ENCODE peak calls at places on chromosomes 4 and X, in five cellular contexts. M, P, O, D and T are unnamed samples.

GRCh38 chr4:122796801-122797404 is 29.7 kb upstream of the FGF2 start:
- DNase-seq in P (no peak), O (no peak), D (no peak), M (no peak), T (no peak)

GRCh38 chrX:55488268-55488558 is 1.4 kb downstream of the USP51 start:
- DNase-seq in M (no peak), D (peak), P (no peak), O (no peak), T (no peak)

GRCh38 chr4:78710536-78710935 is 65.6 kb upstream of the BMP2K start:
- DNase-seq in D (no peak), O (no peak), P (no peak), M (no peak), T (peak)

GRCh38 chr4:37628977-37629609 is 57.1 kb downstream of the RELL1 start:
- DNase-seq in M (peak), D (peak), P (no peak), O (no peak), T (peak)

GRCh38 chr4:152021788-152022438 is 261.1 kb upstream of the GATB start:
- DNase-seq in P (no peak), M (no peak), O (no peak), D (no peak), T (no peak)

GRCh38 chrX:8235026-8235425 is 64.0 kb upstream of the VCX2 start:
- DNase-seq in P (no peak), D (no peak), O (no peak), M (no peak), T (no peak)

GRCh38 chr4:167232805-167233522 is 1.3 kb downstream of the SPOCK3 start:
- DNase-seq in M (no peak), P (no peak), O (no peak), D (no peak), T (no peak)

GRCh38 chr4:155796031-155796430 is 37.2 kb downstream of the GUCY1B1 start:
- DNase-seq in M (no peak), O (no peak), P (no peak), D (no peak), T (peak)

GRCh38 chrX:114626323-114626722 is 42.4 kb downstream of the HTR2C start:
- DNase-seq in O (no peak), M (no peak), P (no peak), D (peak), T (no peak)

GRCh38 chr4:170674176-170674575 is 584.4 kb upstream of the AADAT start:
- DNase-seq in M (no peak), D (no peak), P (no peak), O (no peak), T (no peak)

GRCh38 chr4:40121515-40121914 is 64.9 kb downstream of the N4BP2 start:
- DNase-seq in D (peak), M (no peak), P (no peak), O (no peak), T (peak)

GRCh38 chr4:120918788-120919187 is 3.7 kb downstream of the PRDM5 start:
- DNase-seq in D (no peak), O (no peak), P (peak), M (no peak), T (no peak)

GRCh38 chr4:138062929-138063328 is 179.2 kb downstream of the SLC7A11 start:
- DNase-seq in P (no peak), M (no peak), D (peak), O (no peak), T (no peak)

GRCh38 chr4:185143596-185143969 is 517 bp downstream of the SLC25A4 start:
- DNase-seq in D (peak), M (peak), O (no peak), P (peak), T (no peak)

GRCh38 chr4:149713031-149713430 is 102.6 kb downstream of the IQCM start:
- DNase-seq in D (no peak), M (no peak), P (no peak), O (no peak), T (no peak)

GRCh38 chr4:73446336-73446938 is 10.4 kb downstream of the AFP start:
- DNase-seq in M (no peak), P (no peak), D (peak), O (peak), T (peak)

GRCh38 chrX:43973249-43973672 is at the start of gene NDP:
- DNase-seq in O (no peak), M (no peak), P (no peak), D (peak), T (no peak)

GRCh38 chr4:3257125-3257690 is 8.2 kb downstream of the MSANTD1 start:
- DNase-seq in P (peak), M (no peak), D (no peak), O (peak), T (no peak)

GRCh38 chrX:153635788-153636668 is 11.0 kb upstream of the DUSP9 start:
- DNase-seq in O (no peak), M (no peak), P (no peak), D (peak), T (no peak)

GRCh38 chrX:150766351-150767044 is 73.3 kb downstream of the MTMR1 start:
- DNase-seq in P (no peak), M (no peak), D (no peak), O (no peak), T (no peak)

GRCh38 chrX:40809210-40809609 is 73.9 kb upstream of the MED14 start:
- DNase-seq in P (no peak), M (no peak), D (no peak), O (no peak), T (no peak)

GRCh38 chr4:132227349-132228165 is 921.5 kb upstream of the PCDH10 start:
- DNase-seq in D (peak), P (no peak), M (no peak), O (no peak), T (peak)

GRCh38 chr4:152983774-152984411 is 47.8 kb downstream of the FHDC1 start:
- DNase-seq in P (no peak), D (no peak), M (no peak), O (no peak), T (no peak)

GRCh38 chr4:15912961-15913630 is 25.4 kb downstream of the FGFBP1 start:
- DNase-seq in D (no peak), M (no peak), P (no peak), O (no peak), T (no peak)

GRCh38 chrX:49263631-49264030 is 879 bp downstream of the FOXP3 start:
- DNase-seq in D (no peak), P (no peak), O (no peak), M (no peak), T (no peak)

GRCh38 chr4:129455462-129455861 is 359.5 kb downstream of the C4orf33 start:
- DNase-seq in M (no peak), D (peak), P (no peak), O (no peak), T (no peak)

GRCh38 chrX:48942895-48943294 is 14.5 kb downstream of the OTUD5 start:
- DNase-seq in O (no peak), P (no peak), M (no peak), D (no peak), T (no peak)

GRCh38 chr4:8838911-8839431 is 32.7 kb downstream of the HMX1 start:
- DNase-seq in M (no peak), D (no peak), P (peak), O (no peak), T (no peak)

GRCh38 chrX:46330981-46331380 is 214.2 kb downstream of the ZNF674 start:
- DNase-seq in O (no peak), D (no peak), M (no peak), P (no peak), T (no peak)

GRCh38 chr4:6245246-6246169 is 24.1 kb upstream of the WFS1 start:
- DNase-seq in D (no peak), P (no peak), M (no peak), O (no peak), T (no peak)

GRCh38 chrX:22296871-22297270 is 24.2 kb downstream of the CBLL2 start:
- DNase-seq in P (no peak), M (no peak), D (no peak), O (no peak), T (no peak)

GRCh38 chr4:173722075-173722474 is 192.0 kb upstream of the HAND2 start:
- DNase-seq in P (no peak), D (no peak), M (no peak), O (no peak), T (no peak)
- TF ChIP-seq POLR2AphosphoS5 in P (no peak), D (no peak), M (no peak), O (no peak), T (no peak)

GRCh38 chrX:10089378-10089795 is 67.4 kb upstream of the CLCN4 start:
- DNase-seq in M (no peak), P (no peak), O (no peak), D (peak), T (no peak)

GRCh38 chrX:10086683-10087082 is 70.1 kb upstream of the CLCN4 start:
- DNase-seq in M (no peak), P (no peak), D (no peak), O (no peak), T (no peak)

GRCh38 chrX:10087391-10087790 is 69.4 kb upstream of the CLCN4 start:
- DNase-seq in P (no peak), D (no peak), M (no peak), O (no peak), T (no peak)

GRCh38 chrX:10085223-10085622 is 71.6 kb upstream of the CLCN4 start:
- DNase-seq in O (no peak), D (peak), P (no peak), M (no peak), T (no peak)

DNA sequence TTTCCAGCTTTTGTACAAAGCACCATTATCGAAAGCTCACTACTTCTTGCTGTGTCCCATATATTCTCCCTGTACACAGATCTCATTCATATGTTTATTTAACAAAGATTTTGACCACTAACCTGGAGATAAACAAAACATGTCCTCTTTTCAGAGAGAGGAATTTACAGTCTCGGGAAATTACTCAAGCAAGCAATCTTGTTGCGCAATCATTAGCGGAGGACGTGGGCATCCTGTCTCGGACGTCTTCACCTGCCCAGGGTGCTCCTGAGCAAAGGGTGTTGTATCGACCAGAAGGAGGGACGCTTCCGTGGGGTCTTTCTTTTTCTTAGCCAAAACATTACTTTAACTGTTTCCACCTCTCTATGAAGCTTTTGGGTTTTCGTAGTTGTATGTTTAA is 66.5 kb upstream of the CLCN4 start:
- DNase-seq in O (no peak), P (no peak), M (no peak), D (no peak), T (no peak)
- TF ChIP-seq POLR2AphosphoS5 in O (no peak), P (no peak), M (no peak), D (no peak), T (no peak)

DNA sequence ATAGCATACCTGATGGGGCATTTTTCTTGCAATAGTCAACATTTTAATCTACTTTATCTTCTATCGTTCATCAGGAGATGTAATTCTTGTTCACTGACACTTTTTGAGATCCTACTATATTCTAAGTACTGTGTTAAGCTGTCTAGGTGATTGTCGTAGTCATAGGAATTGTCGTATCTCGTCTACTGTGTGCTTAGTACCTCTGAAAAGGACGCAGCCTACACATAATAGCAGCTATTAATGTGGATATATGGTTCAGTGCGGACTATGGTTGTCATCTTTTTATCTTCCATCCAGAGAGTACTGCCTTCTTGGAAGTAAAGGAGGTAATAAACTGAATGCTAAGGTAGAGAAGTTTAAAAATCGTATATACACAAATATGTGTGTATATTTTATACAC is 21.9 kb upstream of the CFAP299 start:
- DNase-seq in M (no peak), P (no peak), O (no peak), D (no peak), T (no peak)
- TF ChIP-seq POLR2AphosphoS5 in M (no peak), P (no peak), O (no peak), D (no peak), T (no peak)

GRCh38 chrX:137286423-137286822 is 252.6 kb upstream of the GPR101 start:
- DNase-seq in M (no peak), O (no peak), D (no peak), P (no peak), T (no peak)

GRCh38 chrX:137290011-137290410 is 256.2 kb upstream of the GPR101 start:
- DNase-seq in P (no peak), O (no peak), M (no peak), D (no peak), T (no peak)
- TF ChIP-seq POLR2AphosphoS5 in P (no peak), O (no peak), M (no peak), D (no peak), T (no peak)

GRCh38 chr4:986949-987688 is at the start of gene IDUA:
- DNase-seq in M (peak), P (peak), O (peak), D (peak), T (peak)
- TF ChIP-seq POLR2AphosphoS5 in M (no peak), P (no peak), O (no peak), D (peak), T (peak)

DNA sequence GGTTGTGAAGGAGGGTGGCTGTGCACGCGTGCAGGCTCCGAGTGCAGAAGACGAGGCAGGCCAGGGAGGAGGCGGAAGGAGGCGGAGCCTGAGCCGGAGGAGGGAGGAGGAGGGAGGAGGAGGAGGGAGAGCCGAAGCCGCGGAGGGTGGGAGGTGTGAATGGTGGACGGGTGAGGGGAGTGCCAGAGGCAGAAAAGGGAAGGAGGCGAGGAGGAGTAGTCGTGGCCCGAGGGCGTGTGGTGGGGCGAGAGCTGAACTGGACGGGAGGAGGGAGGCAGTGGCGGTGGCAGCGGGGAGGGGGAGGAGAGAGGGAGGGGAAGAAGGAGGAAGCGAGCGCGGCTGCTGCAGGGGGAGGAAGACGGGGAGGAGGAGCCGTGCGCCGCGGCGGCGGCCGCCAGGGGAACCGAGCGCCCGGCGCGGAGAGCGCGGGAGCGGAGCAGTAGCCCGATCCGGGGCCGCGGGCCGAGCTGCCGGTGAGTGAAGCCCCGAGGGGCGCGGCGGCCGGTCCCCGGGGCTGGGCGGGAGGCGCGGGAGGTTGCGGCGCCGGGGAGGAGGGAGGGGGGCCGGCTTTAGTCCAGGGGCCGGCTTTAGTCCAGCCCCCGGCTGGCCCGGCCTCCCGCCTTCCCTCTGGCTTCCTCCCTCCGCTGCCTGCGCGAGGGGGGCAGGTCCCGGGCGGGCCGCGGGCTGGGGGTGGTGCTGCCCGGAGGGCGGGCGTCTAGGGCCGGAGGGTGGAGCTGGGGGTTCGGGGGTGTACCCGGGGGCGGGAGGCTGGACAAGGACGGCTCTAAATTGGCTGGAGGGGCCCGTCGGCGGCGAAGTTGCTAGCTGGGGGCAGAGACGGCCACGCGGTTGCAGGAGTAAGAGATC is at the start of gene TMEM164:
- DNase-seq in M (peak), D (peak), O (peak), P (peak), T (peak)
- TF ChIP-seq POLR2AphosphoS5 in M (no peak), D (peak), O (peak), P (peak), T (peak)

GRCh38 chr4:118279328-118279727 is 73.5 kb downstream of the PRSS12 start:
- DNase-seq in P (no peak), O (no peak), M (no peak), D (no peak), T (no peak)

GRCh38 chr4:118281611-118282442 is 71.0 kb downstream of the PRSS12 start:
- DNase-seq in M (no peak), P (no peak), O (no peak), D (peak), T (no peak)

GRCh38 chr4:118278473-118279274 is 74.1 kb downstream of the PRSS12 start:
- DNase-seq in D (peak), M (peak), O (peak), P (peak), T (peak)

GRCh38 chr4:118279920-118280432 is 72.8 kb downstream of the PRSS12 start:
- DNase-seq in M (no peak), D (no peak), O (no peak), P (no peak), T (no peak)

DNA sequence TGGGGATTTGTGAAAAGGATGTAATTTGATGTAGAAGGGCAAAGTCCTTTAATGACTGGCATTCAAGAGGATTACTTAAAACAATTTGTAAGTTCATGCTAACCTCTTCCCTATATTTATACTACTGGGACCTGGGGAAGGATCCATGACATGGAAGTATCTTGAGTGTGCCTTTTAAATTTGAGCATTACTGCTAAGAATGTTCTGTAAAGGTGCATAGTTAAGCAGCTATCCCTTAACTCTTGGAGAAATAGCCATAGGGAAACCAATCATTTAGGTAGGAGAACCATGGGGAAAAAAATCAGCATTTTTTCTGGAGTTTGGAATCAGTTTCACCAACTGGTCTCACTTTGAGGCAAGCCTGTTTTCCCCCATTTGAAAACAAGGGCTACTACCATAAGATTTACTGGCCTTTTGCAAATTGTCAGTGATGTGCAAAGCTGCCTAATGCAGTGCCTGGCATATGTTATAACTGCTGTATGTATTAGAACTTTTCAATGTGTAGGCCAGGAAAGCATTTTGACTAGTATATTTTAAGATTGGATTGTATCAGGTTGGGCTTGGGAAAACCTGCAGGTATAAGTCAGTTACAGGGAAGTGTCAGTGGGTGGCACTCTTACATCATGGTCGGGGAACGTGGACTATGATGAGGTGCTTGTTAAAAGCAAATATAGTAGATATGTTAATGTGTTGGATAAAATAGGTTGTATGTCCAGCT is 72.1 kb downstream of the PRSS12 start:
- DNase-seq in P (peak), M (peak), O (no peak), D (peak), T (peak)
- TF ChIP-seq POLR2AphosphoS5 in P (peak), M (no peak), O (peak), D (peak), T (peak)